ENCODE peak calls at places on chromosomes 7 and 10, in six cellular contexts. I, Z, J, C, Y and O are unnamed samples.

GRCh38 chr7:101680406-101681145 is 51.5 kb upstream of the MYL10 start:
- DNase-seq in J (no peak), Y (no peak), Z (no peak), I (no peak), C (no peak), O (no peak)

GRCh38 chr10:29555746-29556481 is 78.9 kb downstream of the SVIL start:
- DNase-seq in C (no peak), Y (peak), I (no peak), Z (no peak), J (no peak), O (no peak)

GRCh38 chr7:125775319-125775718 is 845.7 kb upstream of the POT1 start:
- DNase-seq in I (no peak), J (no peak), Y (no peak), Z (no peak), C (peak), O (no peak)

GRCh38 chr10:78893217-78893616 is 175.5 kb upstream of the ZMIZ1 start:
- DNase-seq in C (no peak), I (no peak), Y (no peak), J (no peak), Z (no peak), O (no peak)

GRCh38 chr7:135386181-135386580 is 123.7 kb downstream of the CNOT4 start:
- DNase-seq in Z (no peak), C (no peak), J (no peak), I (no peak), Y (peak), O (no peak)

GRCh38 chr10:61814160-61814559 is 87.3 kb upstream of the ARID5B start:
- DNase-seq in Y (no peak), J (no peak), I (no peak), C (no peak), Z (no peak), O (no peak)

GRCh38 chr7:158255558-158255957 is 332.1 kb downstream of the PTPRN2 start:
- DNase-seq in C (no peak), Z (no peak), J (no peak), I (no peak), Y (no peak), O (no peak)

GRCh38 chr10:2244476-2244875 is 507.2 kb upstream of the ADARB2 start:
- DNase-seq in J (no peak), C (no peak), Y (no peak), I (no peak), Z (no peak), O (no peak)

GRCh38 chr10:132665946-132666732 is 119.8 kb downstream of the NKX6-2 start:
- DNase-seq in Z (no peak), Y (peak), J (no peak), I (peak), C (no peak), O (no peak)

GRCh38 chr10:95459446-95459845 is 101.7 kb downstream of the SORBS1 start:
- DNase-seq in C (no peak), J (no peak), Y (no peak), Z (no peak), I (no peak), O (no peak)

GRCh38 chr7:131741446-131741845 is 185.0 kb upstream of the PODXL start:
- DNase-seq in J (no peak), Y (no peak), I (no peak), Z (no peak), C (no peak), O (no peak)

GRCh38 chr7:73894851-73895441 is 34.0 kb downstream of the TMEM270 start:
- DNase-seq in Z (no peak), C (no peak), Y (peak), J (no peak), I (no peak), O (no peak)

GRCh38 chr10:94496010-94496409 is 49.6 kb upstream of the HELLS start:
- DNase-seq in C (no peak), I (no peak), J (no peak), Y (no peak), Z (no peak), O (no peak)

GRCh38 chr10:12884851-12885250 is 116.7 kb downstream of the CCDC3 start:
- DNase-seq in Z (no peak), C (no peak), Y (no peak), J (no peak), I (no peak), O (no peak)